ENCODE peak calls at places on chromosome 17, in four cellular contexts. One of them, this sample, is unnamed.

GRCh38 chr17:56594528-56595418 is 1.3 kb downstream of the NOG start:
- DNase-seq in K562: no peak
- DNase-seq in GM12878: no peak
- DNase-seq in HepG2: no peak
- DNase-seq in this sample: peak

GRCh38 chr17:43142153-43142552 is 17.0 kb upstream of the BRCA1 start:
- DNase-seq in K562: no peak
- DNase-seq in GM12878: no peak
- DNase-seq in HepG2: no peak
- DNase-seq in this sample: no peak

GRCh38 chr17:32191306-32191705 is 49.0 kb downstream of the RHOT1 start:
- DNase-seq in K562: no peak
- DNase-seq in GM12878: no peak
- DNase-seq in HepG2: no peak
- DNase-seq in this sample: no peak

GRCh38 chr17:80790021-80790765 is 201.4 kb upstream of the CHMP6 start:
- DNase-seq in K562: no peak
- DNase-seq in GM12878: peak
- DNase-seq in HepG2: no peak
- DNase-seq in this sample: no peak

GRCh38 chr17:78818932-78819331 is 21.7 kb downstream of the USP36 start:
- DNase-seq in K562: no peak
- DNase-seq in GM12878: no peak
- DNase-seq in HepG2: no peak
- DNase-seq in this sample: no peak

GRCh38 chr17:82940226-82941020 is 100.6 kb upstream of the ZNF750 start:
- DNase-seq in K562: no peak
- DNase-seq in GM12878: no peak
- DNase-seq in HepG2: no peak
- DNase-seq in this sample: no peak

GRCh38 chr17:38885044-38885727 is 15.3 kb downstream of the LASP1 start:
- DNase-seq in K562: no peak
- DNase-seq in GM12878: no peak
- DNase-seq in HepG2: peak
- DNase-seq in this sample: no peak

GRCh38 chr17:53570731-53571130 is 252.0 kb upstream of the KIF2B start:
- DNase-seq in K562: no peak
- DNase-seq in GM12878: no peak
- DNase-seq in HepG2: no peak
- DNase-seq in this sample: no peak

GRCh38 chr17:71922439-71922838 is 198.4 kb upstream of the SOX9 start:
- DNase-seq in K562: no peak
- DNase-seq in GM12878: peak
- DNase-seq in HepG2: no peak
- DNase-seq in this sample: peak

GRCh38 chr17:16439303-16439791 is 24.0 kb downstream of the TRPV2 start:
- DNase-seq in K562: no peak
- DNase-seq in GM12878: no peak
- DNase-seq in HepG2: no peak
- DNase-seq in this sample: no peak

GRCh38 chr17:16437083-16437482 is 21.7 kb downstream of the TRPV2 start:
- DNase-seq in K562: no peak
- DNase-seq in GM12878: no peak
- DNase-seq in HepG2: no peak
- DNase-seq in this sample: no peak

GRCh38 chr17:16439867-16440351 is 24.5 kb downstream of the TRPV2 start:
- DNase-seq in K562: no peak
- DNase-seq in GM12878: no peak
- DNase-seq in HepG2: no peak
- DNase-seq in this sample: no peak

GRCh38 chr17:16438173-16438556 is 22.8 kb downstream of the TRPV2 start:
- DNase-seq in K562: no peak
- DNase-seq in GM12878: no peak
- DNase-seq in HepG2: no peak
- DNase-seq in this sample: no peak

DNA sequence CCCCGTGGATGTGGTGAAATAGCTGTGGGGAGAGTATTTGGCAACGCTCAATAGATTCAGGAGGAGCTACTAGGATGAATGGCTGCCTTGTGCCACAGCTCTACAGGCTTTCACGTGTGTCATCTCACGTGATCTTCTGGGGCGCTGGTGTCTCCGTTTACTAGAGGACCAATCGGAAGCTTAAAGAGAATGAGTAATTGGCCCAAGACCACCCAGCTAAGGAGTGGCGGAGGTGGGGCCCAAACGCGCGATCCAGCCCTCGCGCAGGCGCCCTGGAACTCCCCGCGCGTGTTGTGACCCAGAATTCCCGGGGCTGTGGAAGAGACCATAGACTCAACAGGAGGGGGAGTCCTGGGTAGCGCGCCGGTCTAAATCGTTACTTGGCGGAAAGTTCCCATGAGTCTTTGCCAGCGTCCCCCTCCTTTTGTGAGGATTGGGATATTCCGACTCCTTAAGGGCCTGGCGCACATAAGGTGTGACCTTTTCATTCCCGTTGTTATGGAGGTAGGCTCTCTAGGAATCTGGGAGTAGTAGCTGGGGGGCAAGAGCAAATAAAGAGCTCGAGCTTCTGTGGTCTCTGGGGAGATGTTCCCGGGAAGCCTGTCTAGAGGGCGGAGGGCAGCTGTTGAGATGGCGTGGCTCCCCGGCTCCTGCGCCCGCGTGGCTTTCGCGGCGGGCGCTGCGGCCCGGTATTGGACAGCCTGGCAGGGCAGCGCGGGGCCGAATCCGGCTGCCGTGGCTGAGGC is 23.4 kb downstream of the TRPV2 start:
- DNase-seq in K562: peak
- DNase-seq in GM12878: peak
- DNase-seq in HepG2: peak
- DNase-seq in this sample: peak
- TF ChIP-seq REST in K562: no peak
- TF ChIP-seq REST in GM12878: no peak
- TF ChIP-seq REST in HepG2: peak
- TF ChIP-seq REST in this sample: no peak

GRCh38 chr17:19022747-19023146 is 18.2 kb upstream of the FAM83G start:
- DNase-seq in K562: no peak
- DNase-seq in GM12878: no peak
- DNase-seq in HepG2: no peak
- DNase-seq in this sample: no peak
- TF ChIP-seq CREB1 in K562: no peak
- TF ChIP-seq CREB1 in GM12878: no peak
- TF ChIP-seq CREB1 in HepG2: no peak
- TF ChIP-seq CREB1 in this sample: no peak

GRCh38 chr17:41226051-41226450 is 397 bp upstream of the KRTAP9-2 start:
- DNase-seq in K562: no peak
- DNase-seq in GM12878: no peak
- DNase-seq in HepG2: no peak
- DNase-seq in this sample: no peak

DNA sequence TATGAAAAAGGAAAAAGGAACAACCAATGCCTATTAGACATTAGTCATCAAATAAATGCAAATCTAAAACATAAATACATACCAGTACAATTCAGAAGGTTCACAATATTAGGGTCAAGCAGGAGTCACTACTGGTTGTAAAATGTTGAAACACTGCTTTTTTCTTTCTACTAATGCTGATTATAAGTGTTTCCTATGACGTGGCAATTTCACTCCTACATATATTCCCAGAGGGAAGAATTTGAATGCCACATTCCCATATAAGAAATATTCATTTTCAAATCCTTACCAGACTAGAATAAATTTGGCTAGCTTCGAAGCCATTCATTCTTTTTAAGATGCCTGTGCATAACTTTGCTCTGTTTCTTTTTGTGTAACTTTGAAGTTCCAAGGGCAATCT is 2.6 kb upstream of the KRTAP9-2 start:
- DNase-seq in K562: no peak
- DNase-seq in GM12878: no peak
- DNase-seq in HepG2: no peak
- DNase-seq in this sample: no peak
- TF ChIP-seq REST in K562: no peak
- TF ChIP-seq REST in GM12878: no peak
- TF ChIP-seq REST in HepG2: no peak
- TF ChIP-seq REST in this sample: no peak

DNA sequence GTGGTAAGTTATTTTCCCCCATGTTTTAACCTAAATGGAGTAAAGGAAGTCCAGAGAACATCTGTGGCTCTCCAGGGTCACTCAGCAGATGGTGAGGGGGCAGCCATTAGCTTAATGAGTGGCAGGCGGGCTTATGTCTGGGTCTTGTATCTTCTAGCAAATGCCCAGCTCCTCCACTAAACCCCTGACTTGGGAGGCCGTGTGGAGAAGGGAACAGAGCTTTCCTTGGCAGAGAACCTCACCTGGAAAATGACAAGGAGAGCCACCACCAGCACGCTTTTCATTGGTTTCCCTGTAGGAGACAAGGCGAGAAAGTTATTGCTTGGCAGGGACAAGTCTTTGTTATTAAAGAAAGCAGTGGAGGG is 6.6 kb downstream of the CCR7 start:
- DNase-seq in K562: no peak
- DNase-seq in GM12878: no peak
- DNase-seq in HepG2: no peak
- DNase-seq in this sample: no peak
- TF ChIP-seq CREB1 in K562: no peak
- TF ChIP-seq CREB1 in GM12878: no peak
- TF ChIP-seq CREB1 in HepG2: no peak
- TF ChIP-seq CREB1 in this sample: no peak

GRCh38 chr17:67491009-67491677 is 114.1 kb downstream of the PITPNC1 start:
- DNase-seq in K562: no peak
- DNase-seq in GM12878: no peak
- DNase-seq in HepG2: peak
- DNase-seq in this sample: peak
- TF ChIP-seq REST in K562: no peak
- TF ChIP-seq REST in GM12878: no peak
- TF ChIP-seq REST in HepG2: no peak
- TF ChIP-seq REST in this sample: no peak

This sample was measured in GM23338.